ENCODE peak calls at places on chromosome 10, in nine cellular contexts. F is neuronal stem cell, Z is endothelial cell of umbilical vein, R is prostate gland, U is hepatocyte, J is testis, P is fibroblast of lung, V is tibial artery, N is GM23338. Y is an unnamed sample. For H3K4me1, the result is how much of the 10 kb centered on the place peaks cover.

GRCh38 chr10:32980558-32981468 is 22.8 kb upstream of the ITGB1 start:
- DNase-seq in F (peak), Z (peak), R (peak), U (peak), J (peak), P (peak), V (peak), N (peak), Y (peak)

GRCh38 chr10:113880236-113880635 is 25.8 kb downstream of the NHLRC2 start:
- DNase-seq in F (no peak), Z (peak), R (no peak), U (no peak), J (no peak), P (no peak), V (no peak), N (no peak), Y (no peak)

GRCh38 chr10:69335063-69335587 is 56.8 kb downstream of the HK1 start:
- DNase-seq in F (no peak), Z (peak), R (no peak), U (no peak), J (peak), P (peak), V (peak), N (no peak), Y (no peak)

GRCh38 chr10:57844387-57844998 is 423.2 kb downstream of the IPMK start:
- DNase-seq in F (no peak), Z (no peak), R (no peak), U (peak), J (no peak), P (no peak), V (no peak), N (no peak), Y (no peak)

GRCh38 chr10:13792011-13792410 is 205.2 kb downstream of the PRPF18 start:
- DNase-seq in F (no peak), Z (no peak), R (peak), U (no peak), J (peak), P (no peak), V (no peak), N (no peak), Y (peak)

GRCh38 chr10:110872145-110872983 is 636 bp downstream of the PDCD4 start:
- DNase-seq in F (peak), Z (peak), R (peak), U (peak), J (peak), P (peak), V (peak), N (peak), Y (peak)

GRCh38 chr10:15339857-15340256 is 31.2 kb downstream of the FAM171A1 start:
- DNase-seq in F (no peak), Z (no peak), R (no peak), U (no peak), J (no peak), P (no peak), V (no peak), N (no peak), Y (no peak)

GRCh38 chr10:5560844-5561703 is 36.3 kb downstream of the CALML3 start:
- DNase-seq in F (no peak), Z (no peak), R (no peak), U (no peak), J (no peak), P (no peak), V (no peak), N (no peak), Y (no peak)

GRCh38 chr10:129800796-129801340 is 163.2 kb downstream of the EBF3 start:
- DNase-seq in F (no peak), Z (no peak), R (no peak), U (no peak), J (no peak), P (no peak), V (no peak), N (no peak), Y (no peak)

GRCh38 chr10:92238586-92239098 is 52.2 kb downstream of the CPEB3 start:
- DNase-seq in F (no peak), Z (no peak), R (peak), U (peak), J (peak), P (peak), V (peak), N (peak), Y (no peak)

GRCh38 chr10:73209705-73210104 is 37.4 kb downstream of the DNAJC9 start:
- DNase-seq in F (no peak), Z (peak), R (no peak), U (no peak), J (no peak), P (peak), V (no peak), N (no peak), Y (no peak)

GRCh38 chr10:74556072-74556705 is 270.2 kb upstream of the KAT6B start:
- DNase-seq in F (no peak), Z (no peak), R (no peak), U (no peak), J (no peak), P (no peak), V (no peak), N (no peak), Y (no peak)

GRCh38 chr10:104323085-104323484 is 15.2 kb downstream of the ITPRIP start:
- DNase-seq in F (no peak), Z (no peak), R (no peak), U (no peak), J (no peak), P (no peak), V (peak), N (peak), Y (no peak)

GRCh38 chr10:51666476-51666875 is 32.9 kb downstream of the CSTF2T start:
- DNase-seq in F (no peak), Z (no peak), R (no peak), U (no peak), J (no peak), P (peak), V (no peak), N (no peak), Y (no peak)

GRCh38 chr10:47425813-47426419 is 41.8 kb upstream of the ZNF488 start:
- DNase-seq in F (no peak), Z (no peak), R (peak), U (no peak), J (no peak), P (no peak), V (no peak), N (no peak), Y (no peak)

GRCh38 chr10:95814011-95814727 is 58.2 kb downstream of the ENTPD1 start:
- DNase-seq in F (no peak), Z (peak), R (no peak), U (no peak), J (peak), P (peak), V (no peak), N (peak), Y (peak)

GRCh38 chr10:123790132-123790885 is 101.3 kb downstream of the CPXM2 start:
- DNase-seq in F (no peak), Z (no peak), R (no peak), U (peak), J (no peak), P (no peak), V (no peak), N (no peak), Y (no peak)

GRCh38 chr10:109882251-109883057 is 40.9 kb downstream of the XPNPEP1 start:
- DNase-seq in F (no peak), Z (no peak), R (no peak), U (no peak), J (no peak), P (no peak), V (no peak), N (no peak), Y (no peak)

GRCh38 chr10:125824736-125825135 is 1.4 kb downstream of the BCCIP start:
- DNase-seq in F (no peak), Z (no peak), R (no peak), U (no peak), J (no peak), P (no peak), V (no peak), N (no peak), Y (no peak)

GRCh38 chr10:82814635-82815034 is 939.6 kb downstream of the NRG3 start:
- DNase-seq in F (no peak), Z (no peak), R (no peak), U (no peak), J (no peak), P (peak), V (no peak), N (no peak), Y (no peak)

GRCh38 chr10:5951167-5951711 is 26.1 kb downstream of the IL15RA start:
- DNase-seq in F (no peak), Z (no peak), R (no peak), U (no peak), J (peak), P (peak), V (peak), N (no peak), Y (no peak)

GRCh38 chr10:24086737-24087136 is 122.2 kb upstream of the KIAA1217 start:
- DNase-seq in F (no peak), Z (no peak), R (no peak), U (no peak), J (no peak), P (no peak), V (no peak), N (no peak), Y (no peak)

GRCh38 chr10:11227103-11227502 is 209.4 kb downstream of the CELF2 start:
- DNase-seq in F (no peak), Z (no peak), R (no peak), U (no peak), J (no peak), P (no peak), V (no peak), N (no peak), Y (no peak)

GRCh38 chr10:42980553-42981357 is 96.1 kb upstream of the RET start:
- DNase-seq in F (no peak), Z (no peak), R (no peak), U (no peak), J (no peak), P (no peak), V (no peak), N (no peak), Y (no peak)

GRCh38 chr10:92177546-92177945 is 113.3 kb downstream of the CPEB3 start:
- DNase-seq in F (no peak), Z (no peak), R (no peak), U (no peak), J (no peak), P (no peak), V (no peak), N (no peak), Y (no peak)

GRCh38 chr10:126468876-126469643 is 80.8 kb upstream of the ADAM12 start:
- DNase-seq in F (no peak), Z (no peak), R (no peak), U (no peak), J (no peak), P (peak), V (no peak), N (no peak), Y (no peak)

GRCh38 chr10:80161321-80162084 is 29.0 kb downstream of the PLAC9 start:
- DNase-seq in F (no peak), Z (no peak), R (no peak), U (no peak), J (no peak), P (no peak), V (no peak), N (peak), Y (peak)

GRCh38 chr10:78071140-78071856 is 37.6 kb downstream of the RPS24 start:
- DNase-seq in F (no peak), Z (no peak), R (no peak), U (no peak), J (no peak), P (no peak), V (no peak), N (no peak), Y (no peak)

GRCh38 chr10:92845926-92846325 is 2.4 kb upstream of the EXOC6 start:
- DNase-seq in F (no peak), Z (no peak), R (no peak), U (no peak), J (no peak), P (no peak), V (no peak), N (no peak), Y (no peak)

GRCh38 chr10:117994771-117995170 is 52.0 kb downstream of the RAB11FIP2 start:
- DNase-seq in F (no peak), Z (no peak), R (no peak), U (no peak), J (no peak), P (no peak), V (no peak), N (no peak), Y (no peak)

GRCh38 chr10:62085821-62086220 is 182.8 kb downstream of the RTKN2 start:
- DNase-seq in F (no peak), Z (no peak), R (no peak), U (no peak), J (no peak), P (no peak), V (no peak), N (no peak), Y (no peak)

GRCh38 chr10:8910314-8910713 is 855.8 kb downstream of the GATA3 start:
- DNase-seq in F (no peak), Z (no peak), R (no peak), U (no peak), J (no peak), P (no peak), V (no peak), N (no peak), Y (no peak)

GRCh38 chr10:98920807-98921206 is 314.8 kb downstream of the HPSE2 start:
- DNase-seq in F (no peak), Z (no peak), R (no peak), U (peak), J (no peak), P (peak), V (no peak), N (no peak), Y (peak)

GRCh38 chr10:123864923-123865322 is 26.7 kb downstream of the CPXM2 start:
- DNase-seq in F (no peak), Z (no peak), R (no peak), U (no peak), J (peak), P (no peak), V (peak), N (no peak), Y (no peak)

GRCh38 chr10:100677290-100677945 is 68.0 kb upstream of the PAX2 start:
- DNase-seq in F (no peak), Z (no peak), R (no peak), U (no peak), J (no peak), P (no peak), V (no peak), N (no peak), Y (no peak)

GRCh38 chr10:4282496-4282895 is 497.5 kb upstream of the KLF6 start:
- DNase-seq in F (no peak), Z (no peak), R (no peak), U (no peak), J (no peak), P (no peak), V (no peak), N (no peak), Y (no peak)

GRCh38 chr10:435397-435796 is 254.1 kb downstream of the DIP2C start:
- DNase-seq in F (no peak), Z (no peak), R (no peak), U (no peak), J (no peak), P (no peak), V (no peak), N (no peak), Y (no peak)

GRCh38 chr10:31774291-31774900 is 154.2 kb downstream of the ARHGAP12 start:
- DNase-seq in F (peak), Z (no peak), R (no peak), U (peak), J (no peak), P (no peak), V (no peak), N (peak), Y (peak)
- H3K27ac ChIP-seq in F (peak), Z (no peak), R (no peak), U (peak), J (no peak), P (no peak), V (no peak), N (no peak), Y (peak)

DNA sequence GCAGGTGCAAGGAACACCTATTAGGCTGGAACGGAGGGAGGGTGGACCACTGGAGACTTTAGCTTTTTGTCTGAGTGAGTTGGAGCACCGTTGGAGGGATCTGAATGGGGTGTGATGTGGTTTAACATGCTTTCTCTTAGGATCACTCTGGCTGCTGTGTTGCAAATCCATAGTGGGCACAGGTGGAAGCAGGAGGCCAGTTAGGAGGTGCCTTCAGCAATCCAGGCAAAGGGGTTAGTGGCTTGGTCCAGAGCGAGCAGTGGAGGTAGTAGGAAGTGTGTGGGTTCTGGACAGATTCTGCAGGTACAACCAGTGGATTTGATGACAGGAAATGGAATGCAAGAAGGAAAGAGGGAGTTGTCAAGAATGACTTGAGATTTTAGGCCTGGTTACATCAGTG is 95.0 kb downstream of the MMRN2 start:
- DNase-seq in F (no peak), Z (no peak), R (no peak), U (no peak), J (no peak), P (no peak), V (no peak), N (peak), Y (no peak)
- H3K4me1 ChIP-seq in F (under half), Z (under half), R (under half), U (under half), J (under half), P (under half), V (under half), N (half or more), Y (under half)

DNA sequence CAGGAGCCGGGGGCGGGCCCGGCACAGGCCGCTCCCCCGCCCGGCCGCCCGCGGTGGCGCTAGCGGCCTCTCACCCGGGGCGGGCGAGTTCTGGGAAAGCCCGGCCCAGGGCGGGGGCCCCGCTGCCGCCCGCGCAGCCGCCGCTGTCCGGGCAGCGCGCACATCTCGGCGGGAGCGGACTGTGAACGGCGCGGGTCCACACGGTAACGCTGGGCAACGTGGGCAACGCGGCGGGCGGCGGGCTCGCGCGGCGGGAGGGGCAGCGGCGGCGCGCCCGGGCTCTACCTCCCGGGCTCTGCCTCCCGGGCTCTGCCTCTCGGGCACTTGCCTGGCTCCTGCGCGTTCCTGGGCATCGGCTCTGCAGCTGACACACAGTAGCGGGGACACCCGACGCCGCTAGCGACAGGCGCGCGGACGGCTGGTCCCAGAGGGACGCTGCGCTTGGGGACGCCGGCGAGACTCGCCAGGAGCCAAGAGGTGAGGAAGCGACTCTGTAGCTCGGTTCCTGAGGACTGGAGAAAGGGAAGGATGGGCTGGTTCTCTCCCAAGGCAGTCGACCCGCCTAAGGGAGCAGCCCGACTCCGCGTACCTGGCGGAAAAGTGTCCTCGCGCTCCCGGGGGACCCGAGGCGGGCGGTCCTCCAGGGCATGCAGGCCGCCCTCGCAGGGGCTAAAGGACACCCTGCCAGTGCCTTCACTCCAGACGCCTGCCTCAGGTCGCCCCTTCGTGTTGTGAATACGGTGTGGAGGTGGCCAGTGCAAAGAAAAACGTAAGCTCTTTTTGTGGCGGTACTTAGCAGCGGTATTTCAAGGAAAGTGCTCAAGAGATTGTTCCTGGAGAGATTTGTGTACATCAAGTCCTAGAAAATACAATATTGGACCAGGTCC is at the start of gene PLCE1:
- DNase-seq in F (peak), Z (no peak), R (peak), U (peak), J (peak), P (peak), V (peak), N (peak), Y (peak)
- H3K27ac ChIP-seq in F (no peak), Z (no peak), R (no peak), U (peak), J (peak), P (no peak), V (peak), N (no peak), Y (peak)

GRCh38 chr10:72041491-72041890 is 46.9 kb downstream of the SPOCK2 start:
- DNase-seq in F (no peak), Z (no peak), R (no peak), U (no peak), J (no peak), P (no peak), V (no peak), N (no peak), Y (no peak)
- H3K4me1 ChIP-seq in F (under half), Z (under half), R (under half), U (under half), J (half or more), P (under half), V (under half), N (under half), Y (under half)

GRCh38 chr10:19833508-19833824 is 17.2 kb downstream of the PLXDC2 start:
- DNase-seq in F (no peak), Z (no peak), R (no peak), U (no peak), J (no peak), P (no peak), V (no peak), N (no peak), Y (no peak)
- H3K27ac ChIP-seq in F (no peak), Z (no peak), R (no peak), U (no peak), J (no peak), P (no peak), V (no peak), N (no peak), Y (no peak)

GRCh38 chr10:30215631-30216030 is 133.4 kb downstream of the MTPAP start:
- DNase-seq in F (no peak), Z (no peak), R (no peak), U (no peak), J (no peak), P (no peak), V (no peak), N (peak), Y (peak)

GRCh38 chr10:30219977-30220751 is 128.9 kb downstream of the MTPAP start:
- DNase-seq in F (no peak), Z (peak), R (peak), U (peak), J (no peak), P (peak), V (peak), N (no peak), Y (peak)

GRCh38 chr10:30216811-30217210 is 132.3 kb downstream of the MTPAP start:
- DNase-seq in F (no peak), Z (no peak), R (no peak), U (no peak), J (no peak), P (no peak), V (no peak), N (no peak), Y (no peak)

GRCh38 chr10:30210296-30210695 is 138.8 kb downstream of the MTPAP start:
- DNase-seq in F (no peak), Z (no peak), R (no peak), U (no peak), J (no peak), P (no peak), V (no peak), N (no peak), Y (no peak)

DNA sequence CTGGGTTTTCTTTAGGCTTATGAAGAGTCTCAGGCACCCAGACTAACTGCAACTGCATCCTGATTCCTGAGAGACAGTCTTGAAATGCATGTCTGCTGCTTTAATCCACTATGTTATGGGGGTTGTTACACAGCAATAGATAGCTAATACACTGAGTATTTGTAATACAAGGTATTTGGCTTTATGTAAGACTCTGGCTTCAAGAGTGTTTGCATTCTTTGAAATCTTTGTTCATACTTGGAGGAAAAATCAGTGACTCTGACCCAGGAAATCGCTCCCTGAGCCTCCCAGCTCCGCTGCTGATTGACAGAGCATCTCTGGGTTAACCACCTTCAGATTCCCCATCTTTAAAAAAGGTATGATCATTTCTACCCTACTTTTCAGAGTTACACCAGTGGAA is 133.9 kb downstream of the MTPAP start:
- DNase-seq in F (no peak), Z (no peak), R (no peak), U (no peak), J (no peak), P (no peak), V (no peak), N (no peak), Y (no peak)
- H3K4me1 ChIP-seq in F (under half), Z (under half), R (under half), U (under half), J (under half), P (under half), V (under half), N (under half), Y (under half)

DNA sequence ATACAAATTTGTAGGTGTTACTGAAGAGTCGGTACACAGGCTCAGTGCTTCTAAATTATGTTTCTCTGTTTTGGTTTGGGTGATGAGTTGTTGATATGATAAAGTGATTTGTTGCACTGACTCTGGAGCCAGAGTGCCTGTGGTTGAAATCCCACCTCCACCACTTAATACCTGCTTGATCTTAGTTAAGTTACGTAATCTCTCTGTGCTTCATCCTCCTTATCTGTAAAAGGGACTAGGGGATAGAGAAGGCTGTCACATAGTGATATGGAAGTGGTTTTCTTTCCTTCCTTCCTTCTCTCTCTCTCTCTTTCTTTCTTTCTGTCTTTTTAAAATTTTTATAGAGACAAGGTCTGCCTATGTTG is 664 bp upstream of the HPS6 start:
- DNase-seq in F (no peak), Z (no peak), R (no peak), U (no peak), J (no peak), P (no peak), V (no peak), N (no peak), Y (no peak)
- H3K27ac ChIP-seq in F (no peak), Z (no peak), R (peak), U (peak), J (peak), P (no peak), V (peak), N (no peak), Y (no peak)